ENCODE peak calls at places on chromosome 2, in five cellular contexts. E, I, H, V and M are unnamed samples.

GRCh38 chr2:140275427-140275826 is 1495.2 kb upstream of the NXPH2 start:
- DNase-seq in E (no peak), I (no peak), H (no peak), V (no peak), M (no peak)

GRCh38 chr2:117879003-117879402 is 64.5 kb downstream of the DDX18 start:
- DNase-seq in E (no peak), I (no peak), H (no peak), V (no peak), M (no peak)

GRCh38 chr2:63053889-63054725 is 3.5 kb downstream of the OTX1 start:
- DNase-seq in E (no peak), I (peak; percentile 90), H (no peak), V (no peak), M (peak; percentile 15)

GRCh38 chr2:220687231-220687843 is 884.8 kb downstream of the EPHA4 start:
- DNase-seq in E (peak; percentile 61), I (peak; percentile 62), H (peak; percentile 68), V (peak; percentile 67), M (peak; percentile 54)

GRCh38 chr2:84395819-84396218 is 63.3 kb downstream of the SUCLG1 start:
- DNase-seq in E (no peak), I (no peak), H (peak; percentile 61), V (peak; percentile 32), M (no peak)

GRCh38 chr2:7007846-7008741 is 90.9 kb downstream of the RNF144A start:
- DNase-seq in E (peak; percentile 78), I (no peak), H (peak; percentile 92), V (peak; percentile 97), M (no peak)

GRCh38 chr2:165793779-165794519 is at the start of gene GALNT3:
- DNase-seq in E (peak; percentile 76), I (peak; percentile 96), H (peak; percentile 86), V (no peak), M (peak; percentile 91)

GRCh38 chr2:1817256-1818127 is 73.2 kb upstream of the PXDN start:
- DNase-seq in E (peak; percentile 85), I (peak; percentile 86), H (peak; percentile 75), V (peak; percentile 88), M (peak; percentile 60)

GRCh38 chr2:210567279-210567678 is 10.9 kb downstream of the CPS1 start:
- DNase-seq in E (no peak), I (no peak), H (no peak), V (no peak), M (no peak)

GRCh38 chr2:18585526-18585925 is 3.8 kb downstream of the NT5C1B start:
- DNase-seq in E (no peak), I (no peak), H (peak; percentile 11), V (no peak), M (no peak)

GRCh38 chr2:68500649-68501048 is 33.3 kb downstream of the APLF start:
- DNase-seq in E (no peak), I (no peak), H (no peak), V (no peak), M (no peak)

GRCh38 chr2:30789670-30790210 is 17.5 kb downstream of the CAPN13 start:
- DNase-seq in E (no peak), I (no peak), H (no peak), V (no peak), M (no peak)

DNA sequence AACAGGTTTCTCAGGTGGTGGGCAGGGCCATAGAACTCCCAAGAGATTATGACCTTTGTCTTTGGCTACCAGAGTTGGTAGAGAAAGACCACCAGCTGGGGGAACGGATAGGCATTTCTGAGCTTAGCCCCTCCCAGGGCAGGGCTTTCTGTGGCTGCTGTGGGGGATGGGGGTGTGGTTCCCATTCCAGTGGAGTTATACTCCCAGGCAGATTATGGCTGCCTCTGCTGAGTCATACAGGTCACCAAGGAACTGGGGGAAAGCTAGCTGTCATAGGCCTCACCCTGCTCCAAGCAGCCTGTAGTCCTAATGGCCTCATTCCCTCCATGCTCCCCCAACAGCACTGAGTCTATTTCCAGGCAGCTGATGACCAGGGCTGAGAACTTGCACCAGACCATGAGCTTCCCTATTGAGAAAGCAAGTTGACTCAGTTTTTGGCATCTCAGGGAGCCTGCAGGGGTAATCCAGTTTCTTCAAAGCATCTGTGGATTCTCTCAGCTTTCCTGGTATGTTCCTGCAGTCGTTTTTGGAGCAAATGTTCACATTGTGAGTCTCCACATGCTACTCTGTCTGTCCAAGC is 87.1 kb downstream of the GPR39 start:
- DNase-seq in E (no peak), I (no peak), H (peak; percentile 8), V (peak; percentile 21), M (no peak)
- TF ChIP-seq CTCF in E (no peak), I (no peak), H (no peak), V (no peak), M (no peak)

DNA sequence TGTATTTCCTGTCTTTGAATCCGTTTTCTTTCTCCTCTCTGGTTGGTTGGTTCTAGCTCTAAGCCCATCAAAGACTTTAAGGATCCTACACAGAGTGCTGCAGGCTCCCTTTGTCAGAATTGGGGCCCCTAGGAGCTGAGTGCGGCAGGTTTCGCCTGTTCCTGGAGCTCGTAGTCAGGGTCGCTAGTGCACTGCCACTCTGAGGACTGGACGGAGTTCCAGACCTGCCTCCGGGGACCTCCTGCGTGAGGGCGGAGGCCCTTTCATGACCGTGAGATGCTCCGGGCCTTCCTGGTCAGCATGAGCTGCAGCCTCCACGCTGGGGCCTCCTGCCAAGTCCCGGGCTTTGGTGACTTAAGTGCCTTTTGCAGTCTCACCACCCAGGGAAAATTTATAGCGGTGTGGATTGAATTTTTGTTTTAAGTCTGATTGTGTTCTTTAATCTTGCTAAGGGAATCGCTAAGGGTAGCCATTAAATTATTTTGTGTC is 33.7 kb downstream of the CHRNA1 start:
- DNase-seq in E (no peak), I (peak; percentile 43), H (no peak), V (no peak), M (no peak)
- TF ChIP-seq CTCF in E (no peak), I (no peak), H (no peak), V (no peak), M (no peak)

DNA sequence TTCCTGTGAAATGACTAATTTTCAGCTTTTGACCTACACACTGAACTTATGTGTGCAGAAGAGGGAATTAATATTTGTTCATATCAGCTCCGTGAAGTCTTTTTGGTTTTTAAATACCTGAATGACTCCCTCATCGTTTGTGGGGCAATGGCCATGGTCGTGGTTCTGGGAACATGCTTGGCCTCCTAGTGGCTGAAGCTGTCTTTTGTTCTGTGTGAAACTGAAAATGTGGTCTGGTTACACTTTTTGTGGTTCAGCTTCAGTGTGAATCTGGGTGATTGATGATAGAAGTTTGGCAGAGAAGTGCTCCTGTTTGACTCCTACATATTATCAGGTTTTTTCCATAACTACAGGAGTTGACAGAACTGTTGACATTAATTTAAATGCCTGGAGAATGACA is 408.2 kb downstream of the THSD7B start:
- DNase-seq in E (no peak), I (no peak), H (peak; percentile 61), V (peak; percentile 81), M (no peak)
- TF ChIP-seq CTCF in E (no peak), I (peak; percentile 68), H (peak; percentile 19), V (peak; percentile 56), M (peak; percentile 47)

GRCh38 chr2:132670104-132670960 is at the start of gene LYPD1:
- DNase-seq in E (peak; percentile 63), I (peak; percentile 66), H (no peak), V (peak; percentile 65), M (peak; percentile 22)

GRCh38 chr2:132669854-132670103 is 226 bp downstream of the LYPD1 start:
- DNase-seq in E (no peak), I (no peak), H (peak; percentile 27), V (peak; percentile 24), M (peak; percentile 37)

GRCh38 chr2:132668986-132669853 is 785 bp downstream of the LYPD1 start:
- DNase-seq in E (peak; percentile 56), I (peak; percentile 54), H (peak; percentile 7), V (peak; percentile 41), M (peak; percentile 14)

GRCh38 chr2:132668189-132668833 is 1.7 kb downstream of the LYPD1 start:
- DNase-seq in E (no peak), I (peak; percentile 66), H (no peak), V (peak; percentile 51), M (peak; percentile 40)

DNA sequence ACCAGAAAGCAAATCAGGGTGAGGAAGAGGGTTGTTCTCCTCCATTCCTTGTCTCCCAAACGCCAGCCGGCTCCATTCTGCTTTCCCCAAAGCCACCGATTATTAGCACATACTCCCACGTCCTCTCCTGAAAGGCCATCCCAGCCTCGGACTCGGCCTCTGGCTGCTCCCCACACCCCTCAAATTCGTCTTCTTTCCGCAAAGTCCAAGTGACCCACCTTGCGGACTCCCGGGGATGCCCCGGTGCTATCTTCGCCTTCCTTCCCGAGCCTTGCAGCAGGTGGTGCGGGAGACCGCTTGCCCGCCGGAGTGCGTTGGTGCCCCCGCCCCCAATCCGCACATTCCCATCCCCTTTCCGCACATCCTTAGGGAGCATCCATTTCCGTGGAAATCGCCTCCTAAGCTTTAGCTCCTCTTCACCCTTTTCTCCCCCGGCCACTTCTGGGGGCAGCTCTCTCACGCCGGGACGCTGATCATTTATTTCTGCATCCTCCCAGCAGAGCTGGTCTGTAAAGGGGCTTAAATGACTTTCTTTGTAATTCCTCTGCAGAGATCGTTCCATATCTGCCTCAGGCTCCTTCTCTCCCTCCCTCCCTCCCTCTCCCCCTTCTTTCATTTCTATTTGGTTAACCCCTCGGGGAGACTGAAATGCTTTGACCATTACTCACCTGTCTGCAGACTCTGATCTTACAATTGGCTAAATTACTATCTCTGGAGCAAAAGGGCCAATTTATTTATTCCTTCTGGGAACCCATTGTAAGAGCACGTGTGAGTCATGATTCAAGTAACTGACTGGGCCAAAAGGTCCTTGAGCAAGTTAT is 1.2 kb upstream of the LYPD1 start:
- DNase-seq in E (no peak), I (peak; percentile 78), H (peak; percentile 85), V (peak; percentile 97), M (peak; percentile 10)
- TF ChIP-seq CTCF in E (peak; percentile 3), I (no peak), H (no peak), V (no peak), M (no peak)

DNA sequence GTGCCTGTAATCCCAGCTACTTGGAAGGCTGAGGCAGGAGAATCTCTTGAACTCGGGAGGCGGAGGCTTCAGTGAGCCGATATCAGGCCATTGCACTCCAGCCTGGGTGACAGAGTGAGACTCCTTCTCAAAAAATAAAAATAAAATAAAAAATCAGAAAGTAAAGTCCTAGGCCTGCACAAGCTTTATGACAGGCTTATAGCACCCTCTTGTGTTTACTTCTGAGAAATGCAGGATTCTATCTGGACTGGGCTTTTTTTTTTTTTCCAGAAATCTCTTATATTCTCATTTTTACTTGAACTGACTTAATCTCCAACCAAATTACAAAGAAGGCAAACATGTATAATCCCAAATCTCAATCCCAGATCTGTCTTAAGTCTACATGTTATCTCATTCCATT is 26.1 kb upstream of the REG3G start:
- DNase-seq in E (no peak), I (no peak), H (peak; percentile 6), V (no peak), M (no peak)
- TF ChIP-seq CTCF in E (peak; percentile 37), I (peak; percentile 72), H (no peak), V (peak; percentile 11), M (peak; percentile 67)

DNA sequence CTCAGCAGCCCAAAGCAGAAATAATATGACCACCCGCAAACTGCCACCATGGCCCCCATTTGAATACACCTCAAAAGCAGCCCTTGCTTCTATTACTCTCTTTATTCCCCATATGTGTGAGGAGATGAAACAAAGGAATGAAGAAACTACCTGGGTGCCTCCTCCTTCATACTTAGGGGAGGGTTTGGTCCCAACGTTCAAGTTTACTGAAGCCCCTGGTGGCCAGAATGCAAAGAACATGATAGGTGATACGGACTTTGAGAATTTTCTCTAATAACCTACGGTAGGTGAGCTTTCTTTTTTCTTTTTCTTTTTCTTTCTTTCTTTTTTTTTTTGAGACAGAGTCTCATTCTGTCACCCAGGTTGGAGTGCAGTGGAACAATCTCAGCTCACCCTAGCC is 110.3 kb upstream of the FBXO11 start:
- DNase-seq in E (no peak), I (peak; percentile 38), H (peak; percentile 8), V (no peak), M (no peak)
- TF ChIP-seq CTCF in E (no peak), I (peak; percentile 76), H (no peak), V (no peak), M (peak; percentile 43)